ENCODE peak calls at places on chromosomes 7 and 10, in ten cellular contexts. One of them, this sample, is unnamed.

GRCh38 chr10:22029450-22030236 is 26.1 kb upstream of the DNAJC1 start:
- DNase-seq in upper lobe of right lung: no peak
- DNase-seq in cardiac fibroblast: peak
- DNase-seq in lung microvascular endothelial cell: no peak
- DNase-seq in fibroblast of mammary gland: no peak
- DNase-seq in HL-60: no peak
- DNase-seq in stimulated activated CD4-positive, alpha-beta T cell treated with anti-CD3 and anti-CD28 coated beads, Interleukin-1b, Interleukin-23, amount 100 ng/mL, for 4 hours: no peak
- DNase-seq in AG20443: no peak
- DNase-seq in EL: no peak
- DNase-seq in cardiac muscle cell: no peak
- DNase-seq in this sample: no peak

GRCh38 chr7:13442226-13442625 is 547.2 kb downstream of the ETV1 start:
- DNase-seq in cardiac muscle cell: no peak
- DNase-seq in HL-60: no peak
- DNase-seq in upper lobe of right lung: no peak
- DNase-seq in lung microvascular endothelial cell: no peak
- DNase-seq in stimulated activated CD4-positive, alpha-beta T cell treated with anti-CD3 and anti-CD28 coated beads, Interleukin-1b, Interleukin-23, amount 100 ng/mL, for 4 hours: no peak
- DNase-seq in cardiac fibroblast: no peak
- DNase-seq in fibroblast of mammary gland: peak
- DNase-seq in AG20443: no peak
- DNase-seq in EL: no peak
- DNase-seq in this sample: no peak

GRCh38 chr7:29138588-29138987 is 7.7 kb downstream of the CPVL start:
- DNase-seq in EL: no peak
- DNase-seq in stimulated activated CD4-positive, alpha-beta T cell treated with anti-CD3 and anti-CD28 coated beads, Interleukin-1b, Interleukin-23, amount 100 ng/mL, for 4 hours: no peak
- DNase-seq in cardiac muscle cell: no peak
- DNase-seq in AG20443: no peak
- DNase-seq in fibroblast of mammary gland: no peak
- DNase-seq in HL-60: no peak
- DNase-seq in cardiac fibroblast: no peak
- DNase-seq in upper lobe of right lung: no peak
- DNase-seq in lung microvascular endothelial cell: no peak
- DNase-seq in this sample: no peak

GRCh38 chr10:17257466-17258321 is 29.7 kb downstream of the VIM start:
- DNase-seq in stimulated activated CD4-positive, alpha-beta T cell treated with anti-CD3 and anti-CD28 coated beads, Interleukin-1b, Interleukin-23, amount 100 ng/mL, for 4 hours: no peak
- DNase-seq in fibroblast of mammary gland: peak
- DNase-seq in HL-60: peak
- DNase-seq in upper lobe of right lung: no peak
- DNase-seq in cardiac muscle cell: peak
- DNase-seq in lung microvascular endothelial cell: peak
- DNase-seq in EL: peak
- DNase-seq in cardiac fibroblast: peak
- DNase-seq in AG20443: peak
- DNase-seq in this sample: peak

GRCh38 chr10:22436893-22437619 is 91.8 kb downstream of the SPAG6 start:
- DNase-seq in stimulated activated CD4-positive, alpha-beta T cell treated with anti-CD3 and anti-CD28 coated beads, Interleukin-1b, Interleukin-23, amount 100 ng/mL, for 4 hours: peak
- DNase-seq in cardiac muscle cell: peak
- DNase-seq in HL-60: peak
- DNase-seq in EL: peak
- DNase-seq in upper lobe of right lung: peak
- DNase-seq in lung microvascular endothelial cell: peak
- DNase-seq in cardiac fibroblast: peak
- DNase-seq in fibroblast of mammary gland: peak
- DNase-seq in AG20443: peak
- DNase-seq in this sample: peak

GRCh38 chr10:132616170-132616994 is 78.8 kb downstream of the INPP5A start:
- DNase-seq in upper lobe of right lung: peak
- DNase-seq in fibroblast of mammary gland: no peak
- DNase-seq in EL: no peak
- DNase-seq in AG20443: no peak
- DNase-seq in HL-60: no peak
- DNase-seq in cardiac fibroblast: no peak
- DNase-seq in stimulated activated CD4-positive, alpha-beta T cell treated with anti-CD3 and anti-CD28 coated beads, Interleukin-1b, Interleukin-23, amount 100 ng/mL, for 4 hours: no peak
- DNase-seq in lung microvascular endothelial cell: no peak
- DNase-seq in cardiac muscle cell: no peak
- DNase-seq in this sample: peak

GRCh38 chr7:141430426-141431142 is 120.6 kb upstream of the AGK start:
- DNase-seq in fibroblast of mammary gland: no peak
- DNase-seq in stimulated activated CD4-positive, alpha-beta T cell treated with anti-CD3 and anti-CD28 coated beads, Interleukin-1b, Interleukin-23, amount 100 ng/mL, for 4 hours: no peak
- DNase-seq in cardiac fibroblast: no peak
- DNase-seq in cardiac muscle cell: peak
- DNase-seq in lung microvascular endothelial cell: no peak
- DNase-seq in HL-60: no peak
- DNase-seq in AG20443: no peak
- DNase-seq in EL: no peak
- DNase-seq in upper lobe of right lung: no peak
- DNase-seq in this sample: no peak

GRCh38 chr7:3236268-3236667 is 64.8 kb upstream of the SDK1 start:
- DNase-seq in HL-60: no peak
- DNase-seq in AG20443: no peak
- DNase-seq in stimulated activated CD4-positive, alpha-beta T cell treated with anti-CD3 and anti-CD28 coated beads, Interleukin-1b, Interleukin-23, amount 100 ng/mL, for 4 hours: no peak
- DNase-seq in EL: no peak
- DNase-seq in cardiac fibroblast: no peak
- DNase-seq in upper lobe of right lung: no peak
- DNase-seq in fibroblast of mammary gland: no peak
- DNase-seq in lung microvascular endothelial cell: no peak
- DNase-seq in cardiac muscle cell: no peak
- DNase-seq in this sample: no peak

GRCh38 chr10:52068485-52068884 is 245.6 kb upstream of the DKK1 start:
- DNase-seq in cardiac fibroblast: no peak
- DNase-seq in fibroblast of mammary gland: no peak
- DNase-seq in HL-60: no peak
- DNase-seq in upper lobe of right lung: no peak
- DNase-seq in cardiac muscle cell: no peak
- DNase-seq in stimulated activated CD4-positive, alpha-beta T cell treated with anti-CD3 and anti-CD28 coated beads, Interleukin-1b, Interleukin-23, amount 100 ng/mL, for 4 hours: no peak
- DNase-seq in AG20443: no peak
- DNase-seq in lung microvascular endothelial cell: no peak
- DNase-seq in EL: no peak
- DNase-seq in this sample: no peak

GRCh38 chr10:13651969-13652720 is 65.4 kb downstream of the PRPF18 start:
- DNase-seq in HL-60: no peak
- DNase-seq in EL: no peak
- DNase-seq in fibroblast of mammary gland: no peak
- DNase-seq in lung microvascular endothelial cell: no peak
- DNase-seq in cardiac muscle cell: no peak
- DNase-seq in stimulated activated CD4-positive, alpha-beta T cell treated with anti-CD3 and anti-CD28 coated beads, Interleukin-1b, Interleukin-23, amount 100 ng/mL, for 4 hours: no peak
- DNase-seq in upper lobe of right lung: no peak
- DNase-seq in cardiac fibroblast: no peak
- DNase-seq in AG20443: no peak
- DNase-seq in this sample: no peak

GRCh38 chr10:61937631-61938284 is 36.3 kb downstream of the ARID5B start:
- DNase-seq in stimulated activated CD4-positive, alpha-beta T cell treated with anti-CD3 and anti-CD28 coated beads, Interleukin-1b, Interleukin-23, amount 100 ng/mL, for 4 hours: no peak
- DNase-seq in HL-60: no peak
- DNase-seq in cardiac fibroblast: peak
- DNase-seq in upper lobe of right lung: no peak
- DNase-seq in AG20443: peak
- DNase-seq in EL: peak
- DNase-seq in lung microvascular endothelial cell: peak
- DNase-seq in fibroblast of mammary gland: peak
- DNase-seq in cardiac muscle cell: no peak
- DNase-seq in this sample: no peak

GRCh38 chr10:128493811-128494210 is 367.6 kb upstream of the MKI67 start:
- DNase-seq in stimulated activated CD4-positive, alpha-beta T cell treated with anti-CD3 and anti-CD28 coated beads, Interleukin-1b, Interleukin-23, amount 100 ng/mL, for 4 hours: no peak
- DNase-seq in upper lobe of right lung: no peak
- DNase-seq in EL: no peak
- DNase-seq in cardiac muscle cell: no peak
- DNase-seq in cardiac fibroblast: no peak
- DNase-seq in fibroblast of mammary gland: no peak
- DNase-seq in HL-60: no peak
- DNase-seq in AG20443: no peak
- DNase-seq in lung microvascular endothelial cell: no peak
- DNase-seq in this sample: peak

GRCh38 chr10:69856601-69857166 is 55.0 kb downstream of the COL13A1 start:
- DNase-seq in fibroblast of mammary gland: peak
- DNase-seq in EL: no peak
- DNase-seq in lung microvascular endothelial cell: no peak
- DNase-seq in AG20443: no peak
- DNase-seq in cardiac fibroblast: no peak
- DNase-seq in cardiac muscle cell: no peak
- DNase-seq in upper lobe of right lung: no peak
- DNase-seq in HL-60: no peak
- DNase-seq in stimulated activated CD4-positive, alpha-beta T cell treated with anti-CD3 and anti-CD28 coated beads, Interleukin-1b, Interleukin-23, amount 100 ng/mL, for 4 hours: no peak
- DNase-seq in this sample: no peak

GRCh38 chr10:91597397-91597881 is 35.4 kb downstream of the PPP1R3C start:
- DNase-seq in lung microvascular endothelial cell: peak
- DNase-seq in cardiac fibroblast: peak
- DNase-seq in fibroblast of mammary gland: no peak
- DNase-seq in stimulated activated CD4-positive, alpha-beta T cell treated with anti-CD3 and anti-CD28 coated beads, Interleukin-1b, Interleukin-23, amount 100 ng/mL, for 4 hours: no peak
- DNase-seq in upper lobe of right lung: no peak
- DNase-seq in cardiac muscle cell: peak
- DNase-seq in HL-60: no peak
- DNase-seq in EL: no peak
- DNase-seq in AG20443: no peak
- DNase-seq in this sample: no peak

GRCh38 chr10:70584941-70585544 is 17.5 kb downstream of the PRF1 start:
- DNase-seq in EL: no peak
- DNase-seq in AG20443: no peak
- DNase-seq in cardiac muscle cell: peak
- DNase-seq in lung microvascular endothelial cell: no peak
- DNase-seq in cardiac fibroblast: no peak
- DNase-seq in stimulated activated CD4-positive, alpha-beta T cell treated with anti-CD3 and anti-CD28 coated beads, Interleukin-1b, Interleukin-23, amount 100 ng/mL, for 4 hours: no peak
- DNase-seq in upper lobe of right lung: peak
- DNase-seq in HL-60: peak
- DNase-seq in fibroblast of mammary gland: peak
- DNase-seq in this sample: no peak

GRCh38 chr7:21318190-21318915 is 109.5 kb upstream of the SP4 start:
- DNase-seq in fibroblast of mammary gland: no peak
- DNase-seq in EL: peak
- DNase-seq in upper lobe of right lung: no peak
- DNase-seq in AG20443: no peak
- DNase-seq in cardiac fibroblast: no peak
- DNase-seq in stimulated activated CD4-positive, alpha-beta T cell treated with anti-CD3 and anti-CD28 coated beads, Interleukin-1b, Interleukin-23, amount 100 ng/mL, for 4 hours: no peak
- DNase-seq in lung microvascular endothelial cell: peak
- DNase-seq in HL-60: no peak
- DNase-seq in cardiac muscle cell: no peak
- DNase-seq in this sample: no peak

GRCh38 chr7:117111532-117111931 is 158.2 kb downstream of the ST7 start:
- DNase-seq in AG20443: no peak
- DNase-seq in upper lobe of right lung: no peak
- DNase-seq in EL: no peak
- DNase-seq in HL-60: no peak
- DNase-seq in cardiac fibroblast: no peak
- DNase-seq in cardiac muscle cell: no peak
- DNase-seq in lung microvascular endothelial cell: no peak
- DNase-seq in fibroblast of mammary gland: no peak
- DNase-seq in stimulated activated CD4-positive, alpha-beta T cell treated with anti-CD3 and anti-CD28 coated beads, Interleukin-1b, Interleukin-23, amount 100 ng/mL, for 4 hours: no peak
- DNase-seq in this sample: no peak

GRCh38 chr10:121268363-121268762 is 329.9 kb downstream of the FGFR2 start:
- DNase-seq in fibroblast of mammary gland: no peak
- DNase-seq in upper lobe of right lung: no peak
- DNase-seq in cardiac muscle cell: no peak
- DNase-seq in AG20443: no peak
- DNase-seq in lung microvascular endothelial cell: no peak
- DNase-seq in EL: no peak
- DNase-seq in cardiac fibroblast: no peak
- DNase-seq in HL-60: no peak
- DNase-seq in stimulated activated CD4-positive, alpha-beta T cell treated with anti-CD3 and anti-CD28 coated beads, Interleukin-1b, Interleukin-23, amount 100 ng/mL, for 4 hours: no peak
- DNase-seq in this sample: no peak

GRCh38 chr7:88927-89921 is 103.1 kb upstream of the FAM20C start:
- DNase-seq in upper lobe of right lung: peak
- DNase-seq in cardiac muscle cell: no peak
- DNase-seq in HL-60: peak
- DNase-seq in stimulated activated CD4-positive, alpha-beta T cell treated with anti-CD3 and anti-CD28 coated beads, Interleukin-1b, Interleukin-23, amount 100 ng/mL, for 4 hours: no peak
- DNase-seq in lung microvascular endothelial cell: peak
- DNase-seq in EL: peak
- DNase-seq in AG20443: peak
- DNase-seq in fibroblast of mammary gland: peak
- DNase-seq in cardiac fibroblast: peak
- DNase-seq in this sample: peak

GRCh38 chr7:150417239-150417638 is 33.2 kb upstream of the GIMAP8 start:
- DNase-seq in lung microvascular endothelial cell: no peak
- DNase-seq in HL-60: no peak
- DNase-seq in cardiac fibroblast: no peak
- DNase-seq in fibroblast of mammary gland: no peak
- DNase-seq in upper lobe of right lung: no peak
- DNase-seq in cardiac muscle cell: no peak
- DNase-seq in stimulated activated CD4-positive, alpha-beta T cell treated with anti-CD3 and anti-CD28 coated beads, Interleukin-1b, Interleukin-23, amount 100 ng/mL, for 4 hours: no peak
- DNase-seq in EL: no peak
- DNase-seq in AG20443: peak
- DNase-seq in this sample: no peak

GRCh38 chr7:148773344-148773743 is 74.6 kb downstream of the CUL1 start:
- DNase-seq in lung microvascular endothelial cell: peak
- DNase-seq in EL: no peak
- DNase-seq in cardiac muscle cell: no peak
- DNase-seq in stimulated activated CD4-positive, alpha-beta T cell treated with anti-CD3 and anti-CD28 coated beads, Interleukin-1b, Interleukin-23, amount 100 ng/mL, for 4 hours: no peak
- DNase-seq in AG20443: no peak
- DNase-seq in fibroblast of mammary gland: no peak
- DNase-seq in upper lobe of right lung: no peak
- DNase-seq in cardiac fibroblast: no peak
- DNase-seq in HL-60: no peak
- DNase-seq in this sample: no peak

GRCh38 chr7:84688671-84689070 is 494.1 kb upstream of the SEMA3A start:
- DNase-seq in AG20443: peak
- DNase-seq in stimulated activated CD4-positive, alpha-beta T cell treated with anti-CD3 and anti-CD28 coated beads, Interleukin-1b, Interleukin-23, amount 100 ng/mL, for 4 hours: no peak
- DNase-seq in cardiac fibroblast: peak
- DNase-seq in upper lobe of right lung: no peak
- DNase-seq in EL: peak
- DNase-seq in lung microvascular endothelial cell: peak
- DNase-seq in cardiac muscle cell: no peak
- DNase-seq in fibroblast of mammary gland: no peak
- DNase-seq in HL-60: no peak
- DNase-seq in this sample: no peak

GRCh38 chr10:24349379-24350110 is 140.6 kb downstream of the KIAA1217 start:
- DNase-seq in stimulated activated CD4-positive, alpha-beta T cell treated with anti-CD3 and anti-CD28 coated beads, Interleukin-1b, Interleukin-23, amount 100 ng/mL, for 4 hours: no peak
- DNase-seq in cardiac fibroblast: peak
- DNase-seq in HL-60: no peak
- DNase-seq in cardiac muscle cell: no peak
- DNase-seq in AG20443: no peak
- DNase-seq in upper lobe of right lung: no peak
- DNase-seq in fibroblast of mammary gland: peak
- DNase-seq in EL: peak
- DNase-seq in lung microvascular endothelial cell: no peak
- DNase-seq in this sample: no peak

GRCh38 chr10:117137031-117137910 is 799 bp downstream of the VAX1 start:
- DNase-seq in EL: peak
- DNase-seq in cardiac muscle cell: peak
- DNase-seq in cardiac fibroblast: peak
- DNase-seq in upper lobe of right lung: no peak
- DNase-seq in AG20443: peak
- DNase-seq in lung microvascular endothelial cell: peak
- DNase-seq in stimulated activated CD4-positive, alpha-beta T cell treated with anti-CD3 and anti-CD28 coated beads, Interleukin-1b, Interleukin-23, amount 100 ng/mL, for 4 hours: no peak
- DNase-seq in fibroblast of mammary gland: no peak
- DNase-seq in HL-60: no peak
- DNase-seq in this sample: no peak

GRCh38 chr7:76428868-76429805 is 4.4 kb downstream of the ZP3 start:
- DNase-seq in AG20443: no peak
- DNase-seq in upper lobe of right lung: no peak
- DNase-seq in EL: peak
- DNase-seq in stimulated activated CD4-positive, alpha-beta T cell treated with anti-CD3 and anti-CD28 coated beads, Interleukin-1b, Interleukin-23, amount 100 ng/mL, for 4 hours: no peak
- DNase-seq in HL-60: peak
- DNase-seq in fibroblast of mammary gland: peak
- DNase-seq in lung microvascular endothelial cell: peak
- DNase-seq in cardiac fibroblast: peak
- DNase-seq in cardiac muscle cell: no peak
- DNase-seq in this sample: no peak

GRCh38 chr10:48885376-48885775 is 54.3 kb downstream of the LRRC18 start:
- DNase-seq in cardiac muscle cell: peak
- DNase-seq in AG20443: no peak
- DNase-seq in HL-60: peak
- DNase-seq in upper lobe of right lung: no peak
- DNase-seq in stimulated activated CD4-positive, alpha-beta T cell treated with anti-CD3 and anti-CD28 coated beads, Interleukin-1b, Interleukin-23, amount 100 ng/mL, for 4 hours: no peak
- DNase-seq in EL: no peak
- DNase-seq in fibroblast of mammary gland: peak
- DNase-seq in cardiac fibroblast: peak
- DNase-seq in lung microvascular endothelial cell: peak
- DNase-seq in this sample: no peak

GRCh38 chr7:27641576-27642230 is 21.0 kb downstream of the HIBADH start:
- DNase-seq in cardiac fibroblast: peak
- DNase-seq in EL: peak
- DNase-seq in cardiac muscle cell: no peak
- DNase-seq in AG20443: peak
- DNase-seq in HL-60: no peak
- DNase-seq in upper lobe of right lung: no peak
- DNase-seq in stimulated activated CD4-positive, alpha-beta T cell treated with anti-CD3 and anti-CD28 coated beads, Interleukin-1b, Interleukin-23, amount 100 ng/mL, for 4 hours: no peak
- DNase-seq in fibroblast of mammary gland: peak
- DNase-seq in lung microvascular endothelial cell: peak
- DNase-seq in this sample: no peak

GRCh38 chr10:3365630-3366029 is 193.0 kb upstream of the PITRM1 start:
- DNase-seq in AG20443: no peak
- DNase-seq in EL: no peak
- DNase-seq in cardiac muscle cell: no peak
- DNase-seq in cardiac fibroblast: no peak
- DNase-seq in HL-60: no peak
- DNase-seq in stimulated activated CD4-positive, alpha-beta T cell treated with anti-CD3 and anti-CD28 coated beads, Interleukin-1b, Interleukin-23, amount 100 ng/mL, for 4 hours: no peak
- DNase-seq in fibroblast of mammary gland: no peak
- DNase-seq in lung microvascular endothelial cell: peak
- DNase-seq in upper lobe of right lung: no peak
- DNase-seq in this sample: no peak